ENCODE peak calls at places on chromosome 3, in seven cellular contexts. X is NB4, T is ovary, M is AG04449, B is breast epithelium, R is cardiac fibroblast, O is A549. H is an unnamed sample.

GRCh38 chr3:194640829-194641228 is 7.6 kb upstream of the TMEM44 start:
- DNase-seq in X (peak; percentile 55), T (no peak), M (no peak), B (no peak), R (peak; percentile 60), O (no peak), H (no peak)

GRCh38 chr3:60445416-60445815 is 805.8 kb downstream of the FHIT start:
- DNase-seq in X (no peak), T (no peak), M (no peak), B (no peak), R (no peak), O (no peak), H (no peak)

GRCh38 chr3:187777331-187778046 is 32.2 kb upstream of the BCL6 start:
- DNase-seq in X (peak; percentile 95), T (no peak), M (no peak), B (no peak), R (peak; percentile 35), O (no peak), H (no peak)

GRCh38 chr3:133944641-133945441 is 49.2 kb upstream of the RAB6B start:
- DNase-seq in X (no peak), T (no peak), M (no peak), B (no peak), R (peak; percentile 84), O (no peak), H (peak; percentile 51)

GRCh38 chr3:179563298-179563934 is 690 bp downstream of the ACTL6A start:
- DNase-seq in X (peak; percentile 85), T (no peak), M (peak; percentile 17), B (peak; percentile 71), R (peak; percentile 77), O (peak; percentile 67), H (peak; percentile 70)

GRCh38 chr3:24502690-24503089 is 8.0 kb upstream of the THRB start:
- DNase-seq in X (peak; percentile 36), T (no peak), M (no peak), B (no peak), R (peak; percentile 53), O (no peak), H (no peak)

GRCh38 chr3:56921573-56922571 is 120.1 kb upstream of the ARHGEF3 start:
- DNase-seq in X (no peak), T (no peak), M (no peak), B (no peak), R (peak; percentile 39), O (no peak), H (peak; percentile 97)

GRCh38 chr3:185729335-185729715 is 95.5 kb downstream of the IGF2BP2 start:
- DNase-seq in X (peak; percentile 44), T (no peak), M (no peak), B (no peak), R (peak; percentile 95), O (no peak), H (peak; percentile 80)

GRCh38 chr3:41202834-41203345 is 3.6 kb downstream of the CTNNB1 start:
- DNase-seq in X (peak; percentile 40), T (no peak), M (peak; percentile 7), B (no peak), R (peak; percentile 70), O (no peak), H (peak; percentile 51)

GRCh38 chr3:152120606-152121291 is 148.0 kb upstream of the MBNL1 start:
- DNase-seq in X (no peak), T (no peak), M (no peak), B (no peak), R (no peak), O (no peak), H (no peak)

GRCh38 chr3:184710870-184711365 is 946 bp downstream of the MAGEF1 start:
- DNase-seq in X (no peak), T (peak; percentile 45), M (no peak), B (no peak), R (peak; percentile 16), O (no peak), H (no peak)

GRCh38 chr3:167729591-167729990 is 5.1 kb downstream of the PDCD10 start:
- DNase-seq in X (peak; percentile 22), T (no peak), M (no peak), B (no peak), R (peak; percentile 39), O (no peak), H (peak; percentile 13)

GRCh38 chr3:151319613-151320012 is 3.0 kb upstream of the GPR87 start:
- DNase-seq in X (no peak), T (no peak), M (no peak), B (no peak), R (peak; percentile 73), O (no peak), H (no peak)

GRCh38 chr3:191972714-191973398 is 511.9 kb downstream of the PYDC2 start:
- DNase-seq in X (no peak), T (no peak), M (no peak), B (no peak), R (no peak), O (no peak), H (no peak)

GRCh38 chr3:103082501-103082900 is 647.7 kb downstream of the ZPLD1 start:
- DNase-seq in X (no peak), T (no peak), M (no peak), B (no peak), R (no peak), O (no peak), H (no peak)

GRCh38 chr3:38397320-38397719 is 50.7 kb downstream of the XYLB start:
- DNase-seq in X (peak; percentile 49), T (no peak), M (no peak), B (no peak), R (peak; percentile 44), O (no peak), H (peak; percentile 63)

GRCh38 chr3:128498901-128499530 is 6.0 kb upstream of the GATA2 start:
- DNase-seq in X (no peak), T (no peak), M (no peak), B (no peak), R (no peak), O (no peak), H (no peak)

GRCh38 chr3:9778102-9778501 is 8.4 kb upstream of the CAMK1 start:
- DNase-seq in X (peak; percentile 78), T (no peak), M (peak; percentile 16), B (no peak), R (peak; percentile 74), O (no peak), H (peak; percentile 28)

GRCh38 chr3:115077501-115078250 is 69.4 kb downstream of the ZBTB20 start:
- DNase-seq in X (no peak), T (no peak), M (no peak), B (no peak), R (no peak), O (no peak), H (peak; percentile 24)

GRCh38 chr3:147521646-147522045 is 112.5 kb downstream of the ZIC1 start:
- DNase-seq in X (no peak), T (no peak), M (peak; percentile 12), B (no peak), R (peak; percentile 58), O (no peak), H (no peak)

GRCh38 chr3:184218814-184219213 is 10.6 kb upstream of the VWA5B2 start:
- DNase-seq in X (no peak), T (no peak), M (no peak), B (no peak), R (no peak), O (no peak), H (no peak)

GRCh38 chr3:84963137-84963536 is 4.3 kb downstream of the CADM2 start:
- DNase-seq in X (no peak), T (no peak), M (no peak), B (no peak), R (no peak), O (no peak), H (no peak)

GRCh38 chr3:84967767-84968581 is 9.2 kb downstream of the CADM2 start:
- DNase-seq in X (no peak), T (no peak), M (no peak), B (no peak), R (no peak), O (no peak), H (no peak)

GRCh38 chr3:84962460-84962859 is 3.7 kb downstream of the CADM2 start:
- DNase-seq in X (no peak), T (no peak), M (no peak), B (no peak), R (no peak), O (no peak), H (no peak)

GRCh38 chr3:84961492-84962255 is 2.9 kb downstream of the CADM2 start:
- DNase-seq in X (no peak), T (no peak), M (no peak), B (no peak), R (no peak), O (no peak), H (no peak)

GRCh38 chr3:84965141-84965540 is 6.4 kb downstream of the CADM2 start:
- DNase-seq in X (peak; percentile 47), T (no peak), M (no peak), B (no peak), R (no peak), O (peak; percentile 24), H (no peak)
- TF ChIP-seq CTCF in X (no peak), T (no peak), M (no peak), B (no peak), R (no peak), O (no peak), H (no peak)

DNA sequence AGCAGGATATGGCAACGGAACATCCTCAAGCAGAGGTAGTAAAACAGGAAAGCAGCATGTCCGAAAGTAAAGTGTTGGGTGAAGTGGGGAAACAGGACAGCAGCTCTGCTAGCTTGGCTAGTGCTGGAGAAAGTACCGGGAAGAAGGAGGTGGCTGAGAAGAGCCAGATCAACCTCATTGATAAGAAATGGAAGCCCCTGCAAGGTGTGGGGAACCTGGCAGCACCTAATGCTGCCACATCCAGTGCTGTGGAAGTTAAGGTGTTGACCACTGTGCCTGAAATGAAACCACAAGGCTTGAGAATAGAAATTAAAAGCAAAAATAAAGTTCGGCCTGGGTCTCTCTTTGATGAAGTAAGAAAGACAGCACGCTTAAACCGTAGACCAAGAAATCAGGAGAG is 14.3 kb upstream of the ZBTB47 start:
- DNase-seq in X (no peak), T (no peak), M (no peak), B (no peak), R (no peak), O (no peak), H (no peak)
- H3K4me3 ChIP-seq in X (no peak overlapping the region), T (no peak overlapping the region), M (no peak overlapping the region), B (no peak overlapping the region), R (no peak overlapping the region), O (no peak overlapping the region), H (no peak overlapping the region)

GRCh38 chr3:12370758-12371157 is 81.9 kb downstream of the PPARG start:
- DNase-seq in X (peak; percentile 7), T (no peak), M (no peak), B (no peak), R (peak; percentile 60), O (peak; percentile 23), H (peak; percentile 60)
- TF ChIP-seq CTCF in X (no peak), T (no peak), M (no peak), B (no peak), R (peak; percentile 33), O (peak; percentile 31), H (peak; percentile 35)

DNA sequence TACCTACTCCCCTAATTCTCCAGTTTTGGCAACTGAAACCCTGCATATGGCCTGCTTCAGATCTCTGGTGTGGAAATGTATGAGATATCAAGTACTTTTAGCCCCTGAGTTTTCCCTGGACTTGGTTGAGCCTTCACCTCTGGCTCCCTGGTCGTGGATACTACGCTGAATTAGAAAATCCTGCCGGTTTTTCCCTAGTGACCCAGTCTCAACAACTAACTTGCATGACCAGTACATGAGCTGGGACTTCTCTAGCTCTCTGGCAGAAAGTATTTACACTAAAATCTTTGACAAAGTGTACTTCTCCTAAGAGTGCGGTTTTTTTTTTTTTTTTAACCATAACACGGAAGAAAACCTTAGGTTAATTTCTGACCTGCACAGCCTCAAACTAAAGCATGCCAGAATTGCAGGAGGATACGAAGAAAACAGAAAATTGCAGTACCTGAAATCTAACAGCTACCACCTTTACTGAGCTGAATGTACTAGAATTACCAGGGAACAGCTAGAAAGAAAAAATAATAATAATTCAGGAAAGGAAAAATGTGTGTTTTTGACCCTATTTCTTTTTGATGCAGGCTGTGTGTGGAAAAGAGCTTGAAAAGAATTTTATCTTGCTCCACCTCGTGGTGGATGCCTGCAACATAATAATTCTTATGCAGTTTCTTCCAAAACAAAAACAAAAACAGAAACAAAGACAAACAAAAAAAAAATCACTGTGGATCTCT is 165.6 kb downstream of the GMNC start:
- DNase-seq in X (peak; percentile 53), T (no peak), M (no peak), B (no peak), R (peak; percentile 79), O (peak; percentile 2), H (peak; percentile 68)
- H3K4me3 ChIP-seq in X (no peak overlapping the region), T (no peak overlapping the region), M (no peak overlapping the region), B (no peak overlapping the region), R (no peak overlapping the region), O (no peak overlapping the region), H (no peak overlapping the region)